ENCODE peak calls at places on chromosome 17, in six cellular contexts. G is CD4-positive, alpha-beta T cell; A is fibroblast of lung; K is heart right ventricle; V is AG04449; W is uterus. S is an unnamed sample.

GRCh38 chr17:50682441-50682840 is 25.3 kb downstream of the ANKRD40 start:
- DNase-seq in W (no peak), G (no peak), V (no peak), A (no peak), K (no peak), S (no peak)

GRCh38 chr17:17300624-17301568 is 2.3 kb upstream of the NT5M start:
- DNase-seq in A (peak), K (peak), G (peak), W (peak), V (no peak), S (peak)

GRCh38 chr17:72121164-72122001 is 563 bp downstream of the SOX9 start:
- DNase-seq in W (no peak), V (no peak), A (peak), K (peak), G (no peak), S (peak)

GRCh38 chr17:80989586-80989913 is 2.1 kb upstream of the CHMP6 start:
- DNase-seq in G (no peak), V (no peak), W (no peak), K (no peak), A (no peak), S (no peak)

GRCh38 chr17:6488008-6488539 is 43.8 kb downstream of the PIMREG start:
- DNase-seq in V (no peak), A (no peak), W (no peak), K (no peak), G (no peak), S (no peak)

GRCh38 chr17:49022391-49022941 is 25.3 kb downstream of the IGF2BP1 start:
- DNase-seq in V (peak), K (no peak), W (no peak), G (no peak), A (peak), S (peak)

GRCh38 chr17:57451126-57451690 is 194.9 kb downstream of the MSI2 start:
- DNase-seq in W (no peak), K (no peak), A (no peak), G (no peak), V (no peak), S (no peak)

GRCh38 chr17:75835315-75835987 is 8.8 kb downstream of the UNC13D start:
- DNase-seq in K (no peak), A (no peak), W (no peak), G (no peak), V (no peak), S (no peak)

GRCh38 chr17:54029196-54029595 is 206.5 kb downstream of the KIF2B start:
- DNase-seq in K (no peak), A (no peak), V (no peak), W (no peak), G (no peak), S (no peak)

GRCh38 chr17:80268427-80268826 is 7.8 kb downstream of the RNF213 start:
- DNase-seq in K (no peak), V (no peak), W (no peak), G (no peak), A (no peak), S (no peak)

GRCh38 chr17:81187586-81188490 is 21.8 kb upstream of the AATK start:
- DNase-seq in A (no peak), W (no peak), K (no peak), G (no peak), V (no peak), S (no peak)

GRCh38 chr17:58380207-58381123 is 28.5 kb upstream of the SUPT4H1 start:
- DNase-seq in K (no peak), V (no peak), W (no peak), A (no peak), G (no peak), S (no peak)

GRCh38 chr17:35807371-35808144 is 1.7 kb upstream of the TAF15 start:
- DNase-seq in V (no peak), G (no peak), K (no peak), W (no peak), A (peak), S (no peak)

GRCh38 chr17:42284020-42284369 is 4.3 kb upstream of the STAT5A start:
- DNase-seq in V (no peak), W (no peak), K (no peak), G (no peak), A (no peak), S (no peak)

GRCh38 chr17:45791935-45792334 is 7.8 kb downstream of the CRHR1 start:
- DNase-seq in G (no peak), K (no peak), W (no peak), A (no peak), V (no peak), S (no peak)

GRCh38 chr17:19703776-19704371 is 12.5 kb downstream of the SLC47A2 start:
- DNase-seq in W (no peak), G (no peak), V (no peak), A (no peak), K (no peak), S (no peak)

GRCh38 chr17:74943808-74944522 is 8.3 kb downstream of the OTOP3 start:
- DNase-seq in V (no peak), A (no peak), K (no peak), G (no peak), W (no peak), S (no peak)

GRCh38 chr17:78781339-78782304 is at the start of gene CYTH1:
- DNase-seq in A (no peak), G (peak), K (peak), W (peak), V (no peak), S (peak)

GRCh38 chr17:79815836-79816371 is 19.0 kb upstream of the CBX8 start:
- DNase-seq in V (no peak), K (no peak), A (no peak), G (no peak), W (no peak), S (peak)

GRCh38 chr17:33501185-33501584 is 208.1 kb upstream of the ASIC2 start:
- DNase-seq in A (no peak), K (no peak), G (no peak), W (no peak), V (no peak), S (no peak)
- TF ChIP-seq CTCF in A (no peak), K (no peak), G (no peak), W (no peak), V (no peak), S (no peak)

GRCh38 chr17:77501101-77501566 is 360.4 kb downstream of the SEC14L1 start:
- DNase-seq in G (peak), K (no peak), V (no peak), W (peak), A (no peak), S (no peak)
- TF ChIP-seq CTCF in G (peak), K (peak), V (peak), W (no peak), A (peak), S (peak)

GRCh38 chr17:55238931-55239297 is 25.8 kb upstream of the HLF start:
- DNase-seq in V (no peak), G (no peak), A (no peak), W (no peak), K (no peak), S (no peak)

GRCh38 chr17:55237826-55238196 is 26.9 kb upstream of the HLF start:
- DNase-seq in W (no peak), A (no peak), V (no peak), K (no peak), G (no peak), S (no peak)

GRCh38 chr17:55241097-55241496 is 23.7 kb upstream of the HLF start:
- DNase-seq in G (no peak), A (no peak), V (no peak), W (no peak), K (no peak), S (no peak)

GRCh38 chr17:55237268-55237667 is 27.5 kb upstream of the HLF start:
- DNase-seq in W (no peak), G (no peak), V (no peak), K (no peak), A (no peak), S (no peak)

GRCh38 chr17:55238197-55238930 is 26.4 kb upstream of the HLF start:
- DNase-seq in A (peak), W (peak), K (peak), V (peak), G (peak), S (peak)
- TF ChIP-seq CTCF in A (no peak), W (no peak), K (peak), V (no peak), G (no peak), S (no peak)

GRCh38 chr17:82350182-82351030 is 8.6 kb upstream of the TEX19 start:
- DNase-seq in A (no peak), G (peak), W (no peak), K (peak), V (no peak), S (no peak)
- TF ChIP-seq CTCF in A (no peak), G (peak), W (no peak), K (no peak), V (peak), S (no peak)

S was measured in endothelial cell.